ENCODE peak calls at places on chromosomes 3 and 15, in five cellular contexts. D is A172; C is astrocyte of the spinal cord; P is kidney epithelial cell; R is activated CD8-positive, alpha-beta memory T cell treated with anti-CD3 and anti-CD28 coated beads for 4 hours. U is an unnamed sample.

GRCh38 chr15:33154366-33155166 is 39.9 kb downstream of the FMN1 start:
- DNase-seq in R (no peak), P (peak), C (peak), D (peak), U (no peak)

GRCh38 chr3:197516517-197516889 is 39.3 kb downstream of the BDH1 start:
- DNase-seq in R (peak), C (peak), P (peak), D (peak), U (no peak)

GRCh38 chr3:58155838-58156237 is 54.9 kb downstream of the DNASE1L3 start:
- DNase-seq in C (no peak), P (no peak), D (no peak), R (no peak), U (no peak)

GRCh38 chr3:20400686-20401085 is 214.7 kb upstream of the SGO1 start:
- DNase-seq in R (no peak), D (no peak), P (no peak), C (no peak), U (no peak)

GRCh38 chr15:73596214-73596613 is 37.0 kb downstream of the NPTN start:
- DNase-seq in P (no peak), D (no peak), C (peak), R (no peak), U (no peak)

GRCh38 chr3:64677961-64678716 is 9.7 kb downstream of the ADAMTS9 start:
- DNase-seq in C (no peak), R (no peak), P (no peak), D (no peak), U (no peak)

GRCh38 chr3:128296469-128297251 is 143.4 kb downstream of the EEFSEC start:
- DNase-seq in P (no peak), C (no peak), R (no peak), D (no peak), U (peak)

GRCh38 chr3:80618295-80619256 is 850.8 kb upstream of the ROBO1 start:
- DNase-seq in P (no peak), C (no peak), D (no peak), R (no peak), U (no peak)

GRCh38 chr3:124586126-124587052 is 143.9 kb upstream of the UMPS start:
- DNase-seq in R (no peak), P (no peak), D (no peak), C (no peak), U (no peak)

GRCh38 chr3:61561374-61562041 is at the start of gene PTPRG:
- DNase-seq in C (peak), R (no peak), D (peak), P (peak), U (no peak)

GRCh38 chr15:88021601-88022000 is 234.9 kb downstream of the NTRK3 start:
- DNase-seq in C (no peak), R (no peak), P (no peak), D (no peak), U (no peak)

GRCh38 chr15:90219421-90220141 is 14.2 kb downstream of the CIB1 start:
- DNase-seq in P (no peak), R (no peak), C (no peak), D (no peak), U (peak)

GRCh38 chr3:194672876-194673275 is 885 bp upstream of the LSG1 start:
- DNase-seq in R (no peak), P (no peak), C (no peak), D (no peak), U (no peak)

GRCh38 chr3:107035176-107035575 is 342.1 kb upstream of the CCDC54 start:
- DNase-seq in D (no peak), C (no peak), R (no peak), P (no peak), U (no peak)

GRCh38 chr15:74525946-74526345 is 15.1 kb upstream of the ARID3B start:
- DNase-seq in D (peak), R (no peak), P (no peak), C (peak), U (no peak)